ENCODE peak calls at places on chromosomes 5 and 9, in five cellular contexts. Z is stimulated activated CD4-positive, alpha-beta T cell treated with anti-CD3 and anti-CD28 coated beads, Interleukin-1b, Interleukin-23, amount 100 ng/mL, for 24 hours; R is bronchial epithelial cell; S is DND-41; C is iPS-NIHi11. Y is an unnamed sample.

GRCh38 chr9:131111854-131112311 is 13.5 kb upstream of the NUP214 start:
- DNase-seq in Z (no peak), R (no peak), S (no peak), C (peak), Y (no peak)

GRCh38 chr5:82019342-82020138 is 47.7 kb downstream of the ATG10 start:
- DNase-seq in Z (no peak), R (no peak), S (no peak), C (no peak), Y (no peak)

GRCh38 chr9:6938873-6939272 is 181.1 kb downstream of the KDM4C start:
- DNase-seq in Z (no peak), R (no peak), S (no peak), C (no peak), Y (no peak)

GRCh38 chr5:57834829-57835554 is 352.4 kb upstream of the ACTBL2 start:
- DNase-seq in Z (no peak), R (peak), S (no peak), C (peak), Y (no peak)

GRCh38 chr9:33524431-33524947 is 438 bp downstream of the ANKRD18B start:
- DNase-seq in Z (no peak), R (no peak), S (no peak), C (peak), Y (no peak)

GRCh38 chr5:72015103-72015548 is 92.1 kb upstream of the MAP1B start:
- DNase-seq in Z (no peak), R (peak), S (peak), C (no peak), Y (peak)

GRCh38 chr5:113162770-113163169 is 186.2 kb downstream of the DCP2 start:
- DNase-seq in Z (no peak), R (peak), S (no peak), C (no peak), Y (no peak)

GRCh38 chr5:39062530-39062929 is 11.7 kb downstream of the RICTOR start:
- DNase-seq in Z (no peak), R (no peak), S (no peak), C (no peak), Y (no peak)

GRCh38 chr9:85516976-85517637 is 224.6 kb downstream of the AGTPBP1 start:
- DNase-seq in Z (no peak), R (peak), S (no peak), C (no peak), Y (no peak)

GRCh38 chr5:122999947-123000563 is 36.5 kb downstream of the PPIC start:
- DNase-seq in Z (no peak), R (peak), S (no peak), C (peak), Y (no peak)

GRCh38 chr9:126275386-126276001 is 51.1 kb upstream of the MVB12B start:
- DNase-seq in Z (no peak), R (no peak), S (no peak), C (peak), Y (no peak)

GRCh38 chr5:65625743-65626142 is 916 bp downstream of the SHLD3 start:
- DNase-seq in Z (no peak), R (no peak), S (no peak), C (no peak), Y (no peak)

GRCh38 chr9:89779416-89779815 is 174.6 kb downstream of the GADD45G start:
- DNase-seq in Z (no peak), R (no peak), S (no peak), C (no peak), Y (no peak)

GRCh38 chr5:56060276-56061110 is 65.7 kb upstream of the IL6ST start:
- DNase-seq in Z (no peak), R (no peak), S (no peak), C (no peak), Y (no peak)

GRCh38 chr5:117788596-117788995 is 1199.8 kb downstream of the DTWD2 start:
- DNase-seq in Z (no peak), R (no peak), S (no peak), C (no peak), Y (no peak)

Y was measured in CMK.